ENCODE peak calls at places on chromosomes 16 and 17, in nine cellular contexts. F is T-cell, V is PC-3, Z is T-helper 17 cell, J is heart right ventricle, X is Panc1, L is right cardiac atrium, S is HepG2, R is A549. I is an unnamed sample.

GRCh38 chr17:44598329-44598728 is 41.0 kb downstream of the FZD2 start:
- ATAC-seq in F (no peak), V (no peak), Z (no peak), J (no peak), X (no peak), L (no peak), S (no peak), R (no peak), I (no peak)

GRCh38 chr17:83091257-83092141 is 12.1 kb downstream of the METRNL start:
- ATAC-seq in F (no peak), V (no peak), Z (no peak), J (peak; percentile 39), X (no peak), L (peak; percentile 30), S (peak; percentile 46), R (no peak), I (no peak)

GRCh38 chr16:3553138-3553923 is 23.9 kb downstream of the NLRC3 start:
- ATAC-seq in F (no peak), V (no peak), Z (no peak), J (no peak), X (no peak), L (no peak), S (no peak), R (no peak), I (no peak)

GRCh38 chr16:66925322-66925840 is at the start of gene RRAD:
- ATAC-seq in F (no peak), V (peak; percentile 21), Z (no peak), J (peak; percentile 58), X (peak; percentile 35), L (peak; percentile 59), S (peak; percentile 23), R (peak; percentile 15), I (no peak)

GRCh38 chr16:72749091-72749490 is 298.8 kb downstream of the ZFHX3 start:
- ATAC-seq in F (no peak), V (no peak), Z (no peak), J (no peak), X (no peak), L (no peak), S (no peak), R (no peak), I (no peak)

GRCh38 chr17:40411821-40412220 is 5.9 kb downstream of the TOP2A start:
- ATAC-seq in F (no peak), V (no peak), Z (no peak), J (no peak), X (no peak), L (no peak), S (no peak), R (no peak), I (no peak)

GRCh38 chr17:39916918-39917317 is 1.5 kb downstream of the GSDMB start:
- ATAC-seq in F (no peak), V (no peak), Z (no peak), J (no peak), X (no peak), L (no peak), S (peak; percentile 81), R (peak; percentile 68), I (peak; percentile 47)

GRCh38 chr16:71188956-71189712 is 41.4 kb downstream of the HYDIN start:
- ATAC-seq in F (no peak), V (no peak), Z (no peak), J (no peak), X (no peak), L (no peak), S (no peak), R (no peak), I (no peak)

GRCh38 chr17:81508639-81509047 is 4.0 kb downstream of the ACTG1 start:
- ATAC-seq in F (no peak), V (peak; percentile 1), Z (no peak), J (no peak), X (peak; percentile 7), L (peak; percentile 19), S (peak; percentile 7), R (no peak), I (peak; percentile 0)

GRCh38 chr17:7177954-7178477 is 1.2 kb downstream of the ASGR1 start:
- ATAC-seq in F (no peak), V (peak; percentile 47), Z (no peak), J (no peak), X (peak; percentile 63), L (peak; percentile 20), S (peak; percentile 13), R (peak; percentile 59), I (peak; percentile 42)

GRCh38 chr16:54817432-54817831 is 113.2 kb upstream of the IRX5 start:
- ATAC-seq in F (no peak), V (no peak), Z (no peak), J (peak; percentile 51), X (no peak), L (no peak), S (peak; percentile 60), R (peak; percentile 51), I (no peak)

GRCh38 chr17:17034028-17034427 is 8.2 kb upstream of the MPRIP start:
- ATAC-seq in F (no peak), V (no peak), Z (no peak), J (no peak), X (no peak), L (no peak), S (no peak), R (no peak), I (no peak)

GRCh38 chr16:71923941-71924690 is 28.8 kb downstream of the IST1 start:
- ATAC-seq in F (no peak), V (peak; percentile 46), Z (no peak), J (no peak), X (no peak), L (no peak), S (no peak), R (no peak), I (no peak)

GRCh38 chr16:19997734-19998133 is 76.0 kb downstream of the GPR139 start:
- ATAC-seq in F (no peak), V (no peak), Z (no peak), J (no peak), X (no peak), L (no peak), S (no peak), R (no peak), I (no peak)

GRCh38 chr16:58654456-58655214 is 25.0 kb upstream of the CNOT1 start:
- ATAC-seq in F (no peak), V (no peak), Z (no peak), J (no peak), X (no peak), L (no peak), S (peak; percentile 77), R (peak; percentile 35), I (no peak)

GRCh38 chr16:88442435-88442810 is 10.7 kb upstream of the ZFPM1 start:
- ATAC-seq in F (no peak), V (peak; percentile 3), Z (no peak), J (peak; percentile 2), X (peak; percentile 8), L (no peak), S (peak; percentile 31), R (peak; percentile 8), I (no peak)

GRCh38 chr17:1905190-1905919 is 75.5 kb downstream of the RPA1 start:
- ATAC-seq in F (no peak), V (no peak), Z (no peak), J (peak; percentile 48), X (no peak), L (peak; percentile 32), S (peak; percentile 69), R (no peak), I (no peak)

GRCh38 chr16:10862432-10862831 is 14.6 kb upstream of the CIITA start:
- ATAC-seq in F (no peak), V (peak; percentile 78), Z (no peak), J (peak; percentile 44), X (no peak), L (peak; percentile 43), S (no peak), R (no peak), I (peak; percentile 56)

GRCh38 chr17:65537845-65538678 is 23.4 kb downstream of the AXIN2 start:
- ATAC-seq in F (peak; percentile 74), V (no peak), Z (peak; percentile 83), J (no peak), X (no peak), L (no peak), S (peak; percentile 8), R (no peak), I (no peak)

GRCh38 chr16:50261707-50262235 is 4.6 kb upstream of the ADCY7 start:
- ATAC-seq in F (no peak), V (peak; percentile 45), Z (no peak), J (no peak), X (no peak), L (peak; percentile 3), S (peak; percentile 57), R (peak; percentile 73), I (no peak)

GRCh38 chr16:14629612-14629918 is 495 bp downstream of the PARN start:
- ATAC-seq in F (no peak), V (peak; percentile 2), Z (no peak), J (no peak), X (no peak), L (no peak), S (peak; percentile 1), R (peak; percentile 1), I (no peak)

GRCh38 chr17:74840989-74841666 is 18.6 kb downstream of the GRIN2C start:
- ATAC-seq in F (no peak), V (no peak), Z (no peak), J (peak; percentile 34), X (no peak), L (peak; percentile 63), S (no peak), R (no peak), I (no peak)

GRCh38 chr17:82876149-82876548 is 36.3 kb upstream of the ZNF750 start:
- ATAC-seq in F (no peak), V (peak; percentile 50), Z (no peak), J (peak; percentile 51), X (no peak), L (no peak), S (peak; percentile 30), R (no peak), I (no peak)

I was measured in SK-N-SH treated with all-trans-retinoic acid at 6 μM for 48 hours.